ENCODE peak calls at places on chromosomes 4 and X, in six cellular contexts. One of them, this sample, is unnamed.

GRCh38 chrX:112614640-112615039 is 65.1 kb downstream of the LHFPL1 start:
- DNase-seq in breast epithelium: no peak
- DNase-seq in mucosa of gallbladder: no peak
- DNase-seq in NCI-H1092 treated with DMSO at 0.1 percent for 48 hours: no peak
- DNase-seq in NCI-H510A: no peak
- DNase-seq in B cell: no peak
- DNase-seq in this sample: no peak

GRCh38 chr4:17614416-17615299 is at the start of gene MED28:
- DNase-seq in mucosa of gallbladder: peak; percentile 98
- DNase-seq in breast epithelium: peak; percentile 95
- DNase-seq in NCI-H510A: peak; percentile 77
- DNase-seq in B cell: peak; percentile 96
- DNase-seq in NCI-H1092 treated with DMSO at 0.1 percent for 48 hours: peak; percentile 96
- DNase-seq in this sample: peak; percentile 84

GRCh38 chr4:11134705-11135104 is 294.0 kb downstream of the HS3ST1 start:
- DNase-seq in NCI-H1092 treated with DMSO at 0.1 percent for 48 hours: no peak
- DNase-seq in breast epithelium: no peak
- DNase-seq in NCI-H510A: no peak
- DNase-seq in B cell: no peak
- DNase-seq in mucosa of gallbladder: no peak
- DNase-seq in this sample: no peak

GRCh38 chrX:123436512-123436911 is 252.4 kb downstream of the GRIA3 start:
- DNase-seq in breast epithelium: no peak
- DNase-seq in NCI-H510A: no peak
- DNase-seq in B cell: no peak
- DNase-seq in mucosa of gallbladder: no peak
- DNase-seq in NCI-H1092 treated with DMSO at 0.1 percent for 48 hours: no peak
- DNase-seq in this sample: no peak

GRCh38 chr4:76302856-76303438 is 3.6 kb upstream of the STBD1 start:
- DNase-seq in mucosa of gallbladder: no peak
- DNase-seq in breast epithelium: no peak
- DNase-seq in NCI-H1092 treated with DMSO at 0.1 percent for 48 hours: no peak
- DNase-seq in NCI-H510A: no peak
- DNase-seq in B cell: no peak
- DNase-seq in this sample: no peak

GRCh38 chrX:130523460-130524394 is 121.9 kb downstream of the RBMX2 start:
- DNase-seq in NCI-H510A: peak; percentile 26
- DNase-seq in breast epithelium: no peak
- DNase-seq in NCI-H1092 treated with DMSO at 0.1 percent for 48 hours: peak; percentile 5
- DNase-seq in mucosa of gallbladder: no peak
- DNase-seq in B cell: peak; percentile 24
- DNase-seq in this sample: peak; percentile 27

GRCh38 chr4:98659106-98659592 is 738 bp upstream of the TSPAN5 start:
- DNase-seq in B cell: no peak
- DNase-seq in breast epithelium: no peak
- DNase-seq in mucosa of gallbladder: no peak
- DNase-seq in NCI-H510A: no peak
- DNase-seq in NCI-H1092 treated with DMSO at 0.1 percent for 48 hours: no peak
- DNase-seq in this sample: no peak

GRCh38 chrX:149372861-149373260 is 132.2 kb downstream of the IDS start:
- DNase-seq in B cell: no peak
- DNase-seq in NCI-H510A: no peak
- DNase-seq in breast epithelium: no peak
- DNase-seq in mucosa of gallbladder: no peak
- DNase-seq in NCI-H1092 treated with DMSO at 0.1 percent for 48 hours: no peak
- DNase-seq in this sample: no peak

GRCh38 chrX:83160096-83160495 is 348.0 kb upstream of the POU3F4 start:
- DNase-seq in NCI-H1092 treated with DMSO at 0.1 percent for 48 hours: no peak
- DNase-seq in mucosa of gallbladder: no peak
- DNase-seq in B cell: no peak
- DNase-seq in breast epithelium: no peak
- DNase-seq in NCI-H510A: no peak
- DNase-seq in this sample: no peak

GRCh38 chr4:55675196-55675793 is 39.2 kb upstream of the NMU start:
- DNase-seq in NCI-H1092 treated with DMSO at 0.1 percent for 48 hours: peak; percentile 2
- DNase-seq in B cell: no peak
- DNase-seq in NCI-H510A: no peak
- DNase-seq in mucosa of gallbladder: no peak
- DNase-seq in breast epithelium: no peak
- DNase-seq in this sample: peak; percentile 21

GRCh38 chr4:119592708-119593298 is 35.8 kb downstream of the PDE5A start:
- DNase-seq in NCI-H510A: no peak
- DNase-seq in B cell: no peak
- DNase-seq in mucosa of gallbladder: no peak
- DNase-seq in NCI-H1092 treated with DMSO at 0.1 percent for 48 hours: no peak
- DNase-seq in breast epithelium: no peak
- DNase-seq in this sample: no peak

GRCh38 chr4:53861856-53862610 is 202.4 kb downstream of the CHIC2 start:
- DNase-seq in breast epithelium: no peak
- DNase-seq in NCI-H510A: peak; percentile 82
- DNase-seq in B cell: no peak
- DNase-seq in NCI-H1092 treated with DMSO at 0.1 percent for 48 hours: no peak
- DNase-seq in mucosa of gallbladder: no peak
- DNase-seq in this sample: no peak

GRCh38 chrX:42496239-42496638 is 281.7 kb downstream of the PPP1R2C start:
- DNase-seq in B cell: no peak
- DNase-seq in NCI-H510A: no peak
- DNase-seq in breast epithelium: no peak
- DNase-seq in mucosa of gallbladder: no peak
- DNase-seq in NCI-H1092 treated with DMSO at 0.1 percent for 48 hours: no peak
- DNase-seq in this sample: no peak

GRCh38 chr4:143343276-143343831 is 6.7 kb downstream of the GAB1 start:
- DNase-seq in B cell: no peak
- DNase-seq in breast epithelium: no peak
- DNase-seq in NCI-H1092 treated with DMSO at 0.1 percent for 48 hours: no peak
- DNase-seq in mucosa of gallbladder: no peak
- DNase-seq in NCI-H510A: no peak
- DNase-seq in this sample: no peak

GRCh38 chr4:15144249-15144966 is 142.1 kb downstream of the CPEB2 start:
- DNase-seq in B cell: no peak
- DNase-seq in NCI-H1092 treated with DMSO at 0.1 percent for 48 hours: peak; percentile 78
- DNase-seq in mucosa of gallbladder: no peak
- DNase-seq in NCI-H510A: no peak
- DNase-seq in breast epithelium: no peak
- DNase-seq in this sample: no peak

GRCh38 chr4:55096045-55096444 is 29.4 kb downstream of the KDR start:
- DNase-seq in mucosa of gallbladder: no peak
- DNase-seq in breast epithelium: no peak
- DNase-seq in NCI-H510A: no peak
- DNase-seq in NCI-H1092 treated with DMSO at 0.1 percent for 48 hours: no peak
- DNase-seq in B cell: no peak
- DNase-seq in this sample: no peak

GRCh38 chr4:7660640-7661039 is 225.9 kb upstream of the PSAPL1 start:
- DNase-seq in NCI-H510A: no peak
- DNase-seq in breast epithelium: no peak
- DNase-seq in mucosa of gallbladder: no peak
- DNase-seq in NCI-H1092 treated with DMSO at 0.1 percent for 48 hours: no peak
- DNase-seq in B cell: no peak
- DNase-seq in this sample: no peak

GRCh38 chr4:1402516-1403101 is 3.6 kb downstream of the NKX1-1 start:
- DNase-seq in NCI-H1092 treated with DMSO at 0.1 percent for 48 hours: no peak
- DNase-seq in mucosa of gallbladder: no peak
- DNase-seq in breast epithelium: peak; percentile 37
- DNase-seq in B cell: no peak
- DNase-seq in NCI-H510A: no peak
- DNase-seq in this sample: no peak

GRCh38 chr4:105036991-105037390 is 109.7 kb upstream of the TET2 start:
- DNase-seq in NCI-H510A: no peak
- DNase-seq in mucosa of gallbladder: no peak
- DNase-seq in breast epithelium: no peak
- DNase-seq in B cell: no peak
- DNase-seq in NCI-H1092 treated with DMSO at 0.1 percent for 48 hours: no peak
- DNase-seq in this sample: no peak

GRCh38 chrX:118928126-118928525 is 46.3 kb upstream of the LONRF3 start:
- DNase-seq in NCI-H510A: no peak
- DNase-seq in B cell: no peak
- DNase-seq in mucosa of gallbladder: no peak
- DNase-seq in breast epithelium: no peak
- DNase-seq in NCI-H1092 treated with DMSO at 0.1 percent for 48 hours: no peak
- DNase-seq in this sample: no peak

GRCh38 chr4:85496933-85497332 is 22.0 kb downstream of the ARHGAP24 start:
- DNase-seq in mucosa of gallbladder: no peak
- DNase-seq in B cell: no peak
- DNase-seq in NCI-H1092 treated with DMSO at 0.1 percent for 48 hours: no peak
- DNase-seq in NCI-H510A: no peak
- DNase-seq in breast epithelium: no peak
- DNase-seq in this sample: no peak

GRCh38 chr4:73726000-73726399 is 14.4 kb upstream of the CXCL8 start:
- DNase-seq in B cell: no peak
- DNase-seq in mucosa of gallbladder: no peak
- DNase-seq in breast epithelium: no peak
- DNase-seq in NCI-H510A: no peak
- DNase-seq in NCI-H1092 treated with DMSO at 0.1 percent for 48 hours: no peak
- DNase-seq in this sample: no peak

GRCh38 chr4:102638621-102639020 is 122.1 kb downstream of the MANBA start:
- DNase-seq in B cell: no peak
- DNase-seq in mucosa of gallbladder: no peak
- DNase-seq in NCI-H510A: no peak
- DNase-seq in breast epithelium: no peak
- DNase-seq in NCI-H1092 treated with DMSO at 0.1 percent for 48 hours: no peak
- DNase-seq in this sample: no peak

GRCh38 chr4:6687947-6688878 is 5.5 kb upstream of the S100P start:
- DNase-seq in breast epithelium: peak; percentile 79
- DNase-seq in mucosa of gallbladder: peak; percentile 37
- DNase-seq in B cell: no peak
- DNase-seq in NCI-H510A: peak; percentile 73
- DNase-seq in NCI-H1092 treated with DMSO at 0.1 percent for 48 hours: no peak
- DNase-seq in this sample: no peak

GRCh38 chr4:6199344-6199921 is 916 bp downstream of the JAKMIP1 start:
- DNase-seq in NCI-H1092 treated with DMSO at 0.1 percent for 48 hours: no peak
- DNase-seq in NCI-H510A: no peak
- DNase-seq in breast epithelium: no peak
- DNase-seq in mucosa of gallbladder: no peak
- DNase-seq in B cell: no peak
- DNase-seq in this sample: no peak

GRCh38 chr4:70713453-70714026 is 8.2 kb upstream of the RUFY3 start:
- DNase-seq in NCI-H1092 treated with DMSO at 0.1 percent for 48 hours: no peak
- DNase-seq in B cell: peak; percentile 57
- DNase-seq in NCI-H510A: no peak
- DNase-seq in mucosa of gallbladder: no peak
- DNase-seq in breast epithelium: no peak
- DNase-seq in this sample: no peak

GRCh38 chrX:105190252-105190853 is 30.1 kb downstream of the TEX13A start:
- DNase-seq in NCI-H510A: no peak
- DNase-seq in NCI-H1092 treated with DMSO at 0.1 percent for 48 hours: no peak
- DNase-seq in breast epithelium: no peak
- DNase-seq in mucosa of gallbladder: peak; percentile 29
- DNase-seq in B cell: peak; percentile 22
- DNase-seq in this sample: no peak

GRCh38 chr4:183286590-183287308 is 33.3 kb downstream of the CLDN22 start:
- DNase-seq in mucosa of gallbladder: no peak
- DNase-seq in B cell: no peak
- DNase-seq in NCI-H510A: no peak
- DNase-seq in breast epithelium: no peak
- DNase-seq in NCI-H1092 treated with DMSO at 0.1 percent for 48 hours: no peak
- DNase-seq in this sample: no peak

GRCh38 chr4:71355045-71355444 is 16.2 kb downstream of the SLC4A4 start:
- DNase-seq in B cell: no peak
- DNase-seq in mucosa of gallbladder: no peak
- DNase-seq in NCI-H510A: no peak
- DNase-seq in breast epithelium: no peak
- DNase-seq in NCI-H1092 treated with DMSO at 0.1 percent for 48 hours: no peak
- DNase-seq in this sample: no peak

This sample was measured in NCI-H2107.